ENCODE peak calls at places on chromosomes 3 and 15, in six cellular contexts. R, E, N, J, S and H are unnamed samples.

GRCh38 chr3:15330031-15330596 is 2.3 kb downstream of the SH3BP5 start:
- DNase-seq in R (no peak), E (peak), N (no peak), J (no peak), S (peak), H (no peak)

GRCh38 chr3:53748512-53749271 is 97.5 kb downstream of the CHDH start:
- DNase-seq in R (no peak), E (no peak), N (no peak), J (no peak), S (no peak), H (no peak)

GRCh38 chr15:79380755-79381499 is 51.2 kb upstream of the MINAR1 start:
- DNase-seq in R (peak), E (peak), N (peak), J (peak), S (peak), H (peak)

GRCh38 chr15:100861511-100861991 is 18.1 kb upstream of the ALDH1A3 start:
- DNase-seq in R (no peak), E (no peak), N (no peak), J (no peak), S (no peak), H (no peak)

GRCh38 chr3:71521940-71522876 is 61.3 kb downstream of the FOXP1 start:
- DNase-seq in R (no peak), E (no peak), N (no peak), J (no peak), S (no peak), H (no peak)

GRCh38 chr3:78900426-78900825 is 867.4 kb downstream of the ROBO1 start:
- DNase-seq in R (no peak), E (no peak), N (no peak), J (no peak), S (no peak), H (no peak)

GRCh38 chr3:157089455-157090221 is 70.3 kb downstream of the CCNL1 start:
- DNase-seq in R (peak), E (peak), N (no peak), J (no peak), S (no peak), H (peak)

GRCh38 chr15:66775127-66776105 is 73.4 kb downstream of the SMAD6 start:
- DNase-seq in R (no peak), E (peak), N (no peak), J (no peak), S (peak), H (peak)

GRCh38 chr15:29323557-29323956 is 53.9 kb upstream of the NSMCE3 start:
- DNase-seq in R (no peak), E (no peak), N (no peak), J (no peak), S (no peak), H (no peak)

GRCh38 chr15:75640483-75641175 is 605 bp upstream of the IMP3 start:
- DNase-seq in R (peak), E (no peak), N (no peak), J (no peak), S (no peak), H (peak)

GRCh38 chr3:9175421-9175820 is 74.0 kb downstream of the SRGAP3 start:
- DNase-seq in R (no peak), E (no peak), N (no peak), J (no peak), S (no peak), H (no peak)

GRCh38 chr15:39852237-39852636 is 67.8 kb downstream of the GPR176 start:
- DNase-seq in R (no peak), E (no peak), N (no peak), J (no peak), S (peak), H (no peak)

GRCh38 chr3:128054363-128054762 is 2.1 kb downstream of the SEC61A1 start:
- DNase-seq in R (no peak), E (no peak), N (no peak), J (no peak), S (peak), H (peak)

GRCh38 chr15:24786347-24786746 is 110.8 kb downstream of the NPAP1 start:
- DNase-seq in R (no peak), E (no peak), N (no peak), J (no peak), S (no peak), H (no peak)

GRCh38 chr15:40081691-40082194 is 26.9 kb downstream of the BMF start:
- DNase-seq in R (peak), E (peak), N (no peak), J (peak), S (peak), H (no peak)

GRCh38 chr15:90711418-90711824 is 5.7 kb upstream of the BLM start:
- DNase-seq in R (no peak), E (no peak), N (no peak), J (no peak), S (no peak), H (no peak)

GRCh38 chr15:81284256-81285031 is 39.5 kb downstream of the STARD5 start:
- DNase-seq in R (no peak), E (no peak), N (no peak), J (no peak), S (no peak), H (no peak)

GRCh38 chr15:73375012-73375411 is 6.3 kb upstream of the HCN4 start:
- DNase-seq in R (no peak), E (no peak), N (no peak), J (no peak), S (no peak), H (no peak)

GRCh38 chr15:89888214-89888804 is 5.5 kb downstream of the AP3S2 start:
- DNase-seq in R (peak), E (no peak), N (no peak), J (no peak), S (peak), H (peak)

GRCh38 chr15:57686657-57687056 is 19.9 kb upstream of the POLR2M start:
- DNase-seq in R (no peak), E (no peak), N (no peak), J (no peak), S (no peak), H (no peak)

GRCh38 chr15:87349181-87349580 is 907.4 kb downstream of the NTRK3 start:
- DNase-seq in R (peak), E (no peak), N (no peak), J (no peak), S (no peak), H (no peak)

GRCh38 chr3:140767536-140767935 is 89.7 kb downstream of the TRIM42 start:
- DNase-seq in R (no peak), E (no peak), N (no peak), J (no peak), S (no peak), H (no peak)

GRCh38 chr3:168534761-168535160 is 439.0 kb upstream of the GOLIM4 start:
- DNase-seq in R (peak), E (no peak), N (no peak), J (no peak), S (no peak), H (no peak)

GRCh38 chr3:23867400-23867799 is 49.4 kb downstream of the NKIRAS1 start:
- DNase-seq in R (no peak), E (no peak), N (no peak), J (no peak), S (no peak), H (no peak)

GRCh38 chr3:32882603-32883025 is 64.8 kb downstream of the TRIM71 start:
- DNase-seq in R (no peak), E (no peak), N (no peak), J (no peak), S (no peak), H (no peak)

GRCh38 chr15:74402337-74402839 is 31.4 kb downstream of the SEMA7A start:
- DNase-seq in R (no peak), E (no peak), N (no peak), J (no peak), S (no peak), H (no peak)

GRCh38 chr3:108388136-108389132 is 92.1 kb downstream of the HHLA2 start:
- DNase-seq in R (no peak), E (no peak), N (no peak), J (no peak), S (no peak), H (no peak)

GRCh38 chr3:56926513-56927282 is 124.9 kb upstream of the ARHGEF3 start:
- DNase-seq in R (no peak), E (no peak), N (no peak), J (no peak), S (peak), H (peak)

GRCh38 chr15:85671156-85671555 is 123.6 kb downstream of the KLHL25 start:
- DNase-seq in R (no peak), E (peak), N (no peak), J (no peak), S (no peak), H (no peak)

GRCh38 chr3:113844622-113845222 is 6.1 kb downstream of the GRAMD1C start:
- DNase-seq in R (peak), E (no peak), N (no peak), J (no peak), S (peak), H (peak)

GRCh38 chr3:148500791-148501360 is 196.8 kb upstream of the AGTR1 start:
- DNase-seq in R (no peak), E (no peak), N (no peak), J (no peak), S (no peak), H (no peak)

GRCh38 chr3:191901746-191902145 is 440.8 kb downstream of the PYDC2 start:
- DNase-seq in R (no peak), E (no peak), N (no peak), J (no peak), S (no peak), H (peak)

GRCh38 chr3:197352382-197352781 is 54.0 kb upstream of the DLG1 start:
- DNase-seq in R (no peak), E (peak), N (no peak), J (no peak), S (peak), H (peak)